ENCODE peak calls at places on chromosomes 13 and 19, in eight cellular contexts. L is EL; K is stimulated activated CD8-positive, alpha-beta memory T cell treated with anti-CD3 and anti-CD28 coated beads, Interleukin-15, amount 100 ng/mL, for 1 hour; G is AG04449; F is NCI-H1092 treated with DMSO at 0.1 percent for 48 hours; T is HT1080; Q is epithelial cell of prostate; H is hippocampal formation. O is an unnamed sample.

GRCh38 chr19:19420570-19421301 is 15.3 kb downstream of the GATAD2A start:
- DNase-seq in Q (no peak), T (no peak), F (no peak), G (no peak), L (no peak), H (no peak), K (no peak), O (no peak)

GRCh38 chr13:71499235-71499634 is 367.8 kb downstream of the DACH1 start:
- DNase-seq in F (no peak), L (no peak), Q (no peak), G (no peak), K (no peak), H (no peak), T (no peak), O (no peak)

GRCh38 chr13:28316129-28316528 is 177.8 kb downstream of the PAN3 start:
- DNase-seq in L (no peak), G (no peak), T (no peak), F (no peak), H (no peak), K (no peak), Q (no peak), O (no peak)

GRCh38 chr19:36423925-36424324 is 5.5 kb upstream of the ZFP82 start:
- DNase-seq in K (no peak), L (no peak), Q (no peak), G (no peak), F (no peak), H (no peak), T (no peak), O (no peak)

GRCh38 chr19:19911150-19911549 is 10.4 kb downstream of the ZNF93 start:
- DNase-seq in Q (no peak), F (no peak), L (peak; percentile 27), G (no peak), K (no peak), T (no peak), H (no peak), O (no peak)

GRCh38 chr13:76330756-76331155 is 555.4 kb downstream of the KCTD12 start:
- DNase-seq in Q (no peak), T (no peak), H (no peak), F (no peak), G (no peak), K (no peak), L (no peak), O (no peak)

GRCh38 chr19:56973713-56974553 is 133.4 kb upstream of the PEG3 start:
- DNase-seq in K (no peak), G (no peak), T (no peak), Q (no peak), F (no peak), H (no peak), L (no peak), O (no peak)

GRCh38 chr19:13621413-13621812 is 115.1 kb upstream of the CACNA1A start:
- DNase-seq in H (no peak), G (peak; percentile 67), F (no peak), K (no peak), T (peak; percentile 89), L (peak; percentile 99), Q (peak; percentile 92), O (peak; percentile 85)

O was measured in keratinocyte.